ENCODE peak calls at places on chromosomes 6 and 20, in six cellular contexts. One of them, this sample, is unnamed.

GRCh38 chr6:8278562-8278961 is 156.8 kb downstream of the SLC35B3 start:
- DNase-seq in sigmoid colon: no peak
- DNase-seq in thoracic aorta: no peak
- DNase-seq in progenitor cell of endocrine pancreas: no peak
- DNase-seq in Calu3: no peak
- DNase-seq in fibroblast of lung: no peak
- DNase-seq in this sample: no peak

GRCh38 chr20:20513720-20514119 is 145.8 kb downstream of the INSM1 start:
- DNase-seq in fibroblast of lung: no peak
- DNase-seq in thoracic aorta: no peak
- DNase-seq in sigmoid colon: no peak
- DNase-seq in Calu3: no peak
- DNase-seq in progenitor cell of endocrine pancreas: no peak
- DNase-seq in this sample: no peak

GRCh38 chr20:54284928-54285704 is 77.2 kb downstream of the PFDN4 start:
- DNase-seq in thoracic aorta: no peak
- DNase-seq in progenitor cell of endocrine pancreas: no peak
- DNase-seq in Calu3: no peak
- DNase-seq in sigmoid colon: no peak
- DNase-seq in fibroblast of lung: peak; percentile 65
- DNase-seq in this sample: no peak

GRCh38 chr6:26232950-26233607 is 131.9 kb upstream of the BTN3A2 start:
- DNase-seq in Calu3: peak; percentile 44
- DNase-seq in thoracic aorta: no peak
- DNase-seq in sigmoid colon: no peak
- DNase-seq in fibroblast of lung: peak; percentile 57
- DNase-seq in progenitor cell of endocrine pancreas: no peak
- DNase-seq in this sample: no peak

GRCh38 chr20:34364013-34364382 is 925 bp downstream of the ITCH start:
- DNase-seq in fibroblast of lung: peak; percentile 56
- DNase-seq in thoracic aorta: no peak
- DNase-seq in progenitor cell of endocrine pancreas: no peak
- DNase-seq in Calu3: peak; percentile 20
- DNase-seq in sigmoid colon: no peak
- DNase-seq in this sample: no peak

GRCh38 chr6:13406781-13407180 is 78.4 kb upstream of the TBC1D7 start:
- DNase-seq in progenitor cell of endocrine pancreas: no peak
- DNase-seq in fibroblast of lung: no peak
- DNase-seq in Calu3: peak; percentile 29
- DNase-seq in sigmoid colon: no peak
- DNase-seq in thoracic aorta: no peak
- DNase-seq in this sample: no peak

GRCh38 chr20:59144179-59144830 is 19.3 kb upstream of the ZNF831 start:
- DNase-seq in sigmoid colon: no peak
- DNase-seq in fibroblast of lung: no peak
- DNase-seq in thoracic aorta: no peak
- DNase-seq in Calu3: no peak
- DNase-seq in progenitor cell of endocrine pancreas: no peak
- DNase-seq in this sample: no peak

GRCh38 chr20:50188879-50189680 is 1.6 kb upstream of the CEBPB start:
- DNase-seq in fibroblast of lung: no peak
- DNase-seq in Calu3: no peak
- DNase-seq in thoracic aorta: no peak
- DNase-seq in progenitor cell of endocrine pancreas: no peak
- DNase-seq in sigmoid colon: no peak
- DNase-seq in this sample: no peak

GRCh38 chr6:21933351-21933750 is 339.8 kb downstream of the SOX4 start:
- DNase-seq in progenitor cell of endocrine pancreas: no peak
- DNase-seq in thoracic aorta: no peak
- DNase-seq in sigmoid colon: no peak
- DNase-seq in fibroblast of lung: no peak
- DNase-seq in Calu3: no peak
- DNase-seq in this sample: no peak

GRCh38 chr6:155314773-155315515 is 660 bp upstream of the TFB1M start:
- DNase-seq in Calu3: peak; percentile 40
- DNase-seq in progenitor cell of endocrine pancreas: no peak
- DNase-seq in fibroblast of lung: peak; percentile 80
- DNase-seq in thoracic aorta: peak; percentile 21
- DNase-seq in sigmoid colon: peak; percentile 89
- DNase-seq in this sample: no peak

GRCh38 chr6:160679402-160679769 is 15.3 kb upstream of the LPA start:
- DNase-seq in sigmoid colon: no peak
- DNase-seq in fibroblast of lung: no peak
- DNase-seq in progenitor cell of endocrine pancreas: peak; percentile 70
- DNase-seq in Calu3: no peak
- DNase-seq in thoracic aorta: no peak
- DNase-seq in this sample: no peak

GRCh38 chr20:51383891-51384510 is 158.5 kb downstream of the NFATC2 start:
- DNase-seq in thoracic aorta: no peak
- DNase-seq in sigmoid colon: peak; percentile 22
- DNase-seq in Calu3: no peak
- DNase-seq in progenitor cell of endocrine pancreas: no peak
- DNase-seq in fibroblast of lung: no peak
- DNase-seq in this sample: no peak

GRCh38 chr20:48831702-48832422 is 4.1 kb upstream of the PREX1 start:
- DNase-seq in sigmoid colon: peak; percentile 75
- DNase-seq in Calu3: peak; percentile 44
- DNase-seq in fibroblast of lung: peak; percentile 40
- DNase-seq in thoracic aorta: peak; percentile 50
- DNase-seq in progenitor cell of endocrine pancreas: no peak
- DNase-seq in this sample: no peak

GRCh38 chr20:44170796-44171410 is 16.1 kb downstream of the JPH2 start:
- DNase-seq in progenitor cell of endocrine pancreas: no peak
- DNase-seq in Calu3: no peak
- DNase-seq in sigmoid colon: peak; percentile 8
- DNase-seq in fibroblast of lung: no peak
- DNase-seq in thoracic aorta: no peak
- DNase-seq in this sample: no peak

GRCh38 chr6:43070028-43070632 is 6.0 kb upstream of the PTK7 start:
- DNase-seq in thoracic aorta: no peak
- DNase-seq in fibroblast of lung: peak; percentile 59
- DNase-seq in progenitor cell of endocrine pancreas: no peak
- DNase-seq in sigmoid colon: no peak
- DNase-seq in Calu3: peak; percentile 52
- DNase-seq in this sample: peak; percentile 62

GRCh38 chr20:62599216-62600110 is 42.8 kb upstream of the SLCO4A1 start:
- DNase-seq in Calu3: no peak
- DNase-seq in progenitor cell of endocrine pancreas: no peak
- DNase-seq in sigmoid colon: no peak
- DNase-seq in thoracic aorta: no peak
- DNase-seq in fibroblast of lung: no peak
- DNase-seq in this sample: no peak

GRCh38 chr20:21670126-21670525 is 35.3 kb upstream of the PAX1 start:
- DNase-seq in thoracic aorta: no peak
- DNase-seq in progenitor cell of endocrine pancreas: no peak
- DNase-seq in Calu3: no peak
- DNase-seq in fibroblast of lung: no peak
- DNase-seq in sigmoid colon: no peak
- DNase-seq in this sample: no peak

GRCh38 chr6:129567374-129567773 is 142.6 kb downstream of the ARHGAP18 start:
- DNase-seq in progenitor cell of endocrine pancreas: no peak
- DNase-seq in Calu3: peak; percentile 35
- DNase-seq in sigmoid colon: no peak
- DNase-seq in fibroblast of lung: no peak
- DNase-seq in thoracic aorta: no peak
- DNase-seq in this sample: no peak

GRCh38 chr20:31595380-31595653 is 9.8 kb upstream of the ID1 start:
- DNase-seq in Calu3: no peak
- DNase-seq in sigmoid colon: no peak
- DNase-seq in progenitor cell of endocrine pancreas: no peak
- DNase-seq in fibroblast of lung: no peak
- DNase-seq in thoracic aorta: no peak
- DNase-seq in this sample: no peak

GRCh38 chr20:31594558-31595379 is 10.3 kb upstream of the ID1 start:
- DNase-seq in progenitor cell of endocrine pancreas: peak; percentile 27
- DNase-seq in fibroblast of lung: no peak
- DNase-seq in thoracic aorta: no peak
- DNase-seq in Calu3: peak; percentile 81
- DNase-seq in sigmoid colon: no peak
- DNase-seq in this sample: no peak

GRCh38 chr20:31595654-31596411 is 9.3 kb upstream of the ID1 start:
- DNase-seq in sigmoid colon: peak; percentile 87
- DNase-seq in Calu3: peak; percentile 68
- DNase-seq in thoracic aorta: peak; percentile 53
- DNase-seq in fibroblast of lung: peak; percentile 83
- DNase-seq in progenitor cell of endocrine pancreas: no peak
- DNase-seq in this sample: no peak

GRCh38 chr20:31594002-31594557 is 11.0 kb upstream of the ID1 start:
- DNase-seq in sigmoid colon: no peak
- DNase-seq in progenitor cell of endocrine pancreas: no peak
- DNase-seq in thoracic aorta: no peak
- DNase-seq in Calu3: no peak
- DNase-seq in fibroblast of lung: no peak
- DNase-seq in this sample: no peak

GRCh38 chr20:31593221-31594001 is 11.7 kb upstream of the ID1 start:
- DNase-seq in sigmoid colon: no peak
- DNase-seq in progenitor cell of endocrine pancreas: no peak
- DNase-seq in thoracic aorta: no peak
- DNase-seq in Calu3: peak; percentile 100
- DNase-seq in fibroblast of lung: peak; percentile 89
- DNase-seq in this sample: no peak
- TF ChIP-seq CTCF in sigmoid colon: no peak
- TF ChIP-seq CTCF in progenitor cell of endocrine pancreas: no peak
- TF ChIP-seq CTCF in thoracic aorta: no peak
- TF ChIP-seq CTCF in Calu3: peak; percentile 30
- TF ChIP-seq CTCF in fibroblast of lung: no peak
- TF ChIP-seq CTCF in this sample: no peak

GRCh38 chr6:121321282-121321681 is 13.0 kb downstream of the TBC1D32 start:
- DNase-seq in fibroblast of lung: no peak
- DNase-seq in Calu3: no peak
- DNase-seq in progenitor cell of endocrine pancreas: no peak
- DNase-seq in thoracic aorta: no peak
- DNase-seq in sigmoid colon: no peak
- DNase-seq in this sample: no peak

GRCh38 chr6:121319603-121320002 is 14.7 kb downstream of the TBC1D32 start:
- DNase-seq in progenitor cell of endocrine pancreas: no peak
- DNase-seq in thoracic aorta: no peak
- DNase-seq in fibroblast of lung: no peak
- DNase-seq in Calu3: no peak
- DNase-seq in sigmoid colon: no peak
- DNase-seq in this sample: no peak

GRCh38 chr6:121314407-121315112 is 19.7 kb downstream of the TBC1D32 start:
- DNase-seq in fibroblast of lung: no peak
- DNase-seq in progenitor cell of endocrine pancreas: no peak
- DNase-seq in thoracic aorta: no peak
- DNase-seq in Calu3: no peak
- DNase-seq in sigmoid colon: no peak
- DNase-seq in this sample: no peak

DNA sequence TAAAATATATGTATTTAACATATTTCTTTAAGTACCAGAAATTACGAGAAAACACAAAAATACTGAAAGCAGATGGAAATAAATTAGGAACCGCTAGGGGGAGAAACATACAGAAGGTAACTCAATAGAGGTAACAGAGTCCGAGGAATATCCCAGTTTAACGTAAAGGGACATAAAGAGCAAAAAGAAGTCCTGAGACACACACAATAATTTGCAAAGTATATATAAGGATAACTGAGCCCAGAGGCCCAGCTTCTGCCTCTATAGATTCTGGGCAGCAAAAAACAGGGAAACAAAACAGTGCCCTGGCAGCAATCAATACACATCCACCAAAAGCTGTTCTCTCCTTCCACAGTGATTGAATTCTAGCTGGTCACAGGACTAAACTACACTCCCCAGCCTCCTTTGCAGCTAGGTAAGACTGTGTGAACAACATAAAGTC is 15.1 kb downstream of the TBC1D32 start:
- DNase-seq in sigmoid colon: no peak
- DNase-seq in thoracic aorta: no peak
- DNase-seq in Calu3: no peak
- DNase-seq in fibroblast of lung: peak; percentile 20
- DNase-seq in progenitor cell of endocrine pancreas: no peak
- DNase-seq in this sample: no peak
- TF ChIP-seq CTCF in sigmoid colon: no peak
- TF ChIP-seq CTCF in thoracic aorta: peak; percentile 45
- TF ChIP-seq CTCF in Calu3: no peak
- TF ChIP-seq CTCF in fibroblast of lung: peak; percentile 21
- TF ChIP-seq CTCF in progenitor cell of endocrine pancreas: peak; percentile 75
- TF ChIP-seq CTCF in this sample: no peak

GRCh38 chr6:408599-409102 is 17.1 kb downstream of the IRF4 start:
- DNase-seq in sigmoid colon: no peak
- DNase-seq in fibroblast of lung: peak; percentile 32
- DNase-seq in progenitor cell of endocrine pancreas: no peak
- DNase-seq in thoracic aorta: no peak
- DNase-seq in Calu3: no peak
- DNase-seq in this sample: no peak
- TF ChIP-seq CTCF in sigmoid colon: peak; percentile 47
- TF ChIP-seq CTCF in fibroblast of lung: peak; percentile 42
- TF ChIP-seq CTCF in progenitor cell of endocrine pancreas: peak; percentile 63
- TF ChIP-seq CTCF in thoracic aorta: no peak
- TF ChIP-seq CTCF in Calu3: no peak
- TF ChIP-seq CTCF in this sample: peak; percentile 21

DNA sequence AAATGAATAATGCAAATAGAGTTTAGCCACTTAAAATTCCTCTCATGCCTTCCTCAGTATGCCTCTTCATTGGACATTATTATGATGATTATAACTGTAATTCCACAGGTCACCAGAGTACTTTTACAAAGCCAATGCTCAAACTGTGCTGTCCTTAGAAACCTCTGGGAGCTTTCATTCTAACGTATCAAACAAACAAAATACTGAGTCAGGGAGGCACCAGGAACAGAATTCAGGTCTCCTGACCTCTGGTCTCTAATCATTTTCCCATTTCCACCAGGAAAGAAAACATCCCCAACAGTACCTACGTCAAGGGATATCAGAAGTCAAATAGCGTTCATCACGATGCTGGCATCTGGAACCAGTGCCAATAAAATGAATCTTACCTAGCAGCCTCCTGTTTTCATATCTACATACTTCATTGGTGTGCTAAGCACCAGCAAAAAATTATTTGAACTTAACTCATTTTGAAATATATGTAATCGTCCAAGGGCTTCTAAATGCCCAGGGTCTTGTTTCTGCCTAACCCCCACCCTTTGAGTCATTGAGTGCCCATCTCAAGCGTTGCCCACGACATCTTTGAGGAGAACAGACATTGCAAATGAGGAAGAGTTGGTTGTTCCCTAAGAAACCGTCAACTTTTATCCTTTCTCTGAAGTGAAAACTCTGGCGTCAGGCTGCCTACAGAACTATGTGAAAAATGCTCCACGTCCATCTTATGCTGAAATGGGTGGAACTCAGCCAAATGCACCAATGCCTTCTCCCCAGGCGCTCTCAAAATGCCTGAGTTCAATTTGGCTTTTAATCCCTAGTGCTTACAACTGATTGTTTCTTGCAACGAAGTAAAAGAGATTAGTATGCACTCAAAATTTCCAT is 37.8 kb downstream of the NEDD9 start:
- DNase-seq in thoracic aorta: no peak
- DNase-seq in Calu3: no peak
- DNase-seq in fibroblast of lung: peak; percentile 90
- DNase-seq in progenitor cell of endocrine pancreas: no peak
- DNase-seq in sigmoid colon: no peak
- DNase-seq in this sample: no peak
- TF ChIP-seq CTCF in thoracic aorta: no peak
- TF ChIP-seq CTCF in Calu3: no peak
- TF ChIP-seq CTCF in fibroblast of lung: no peak
- TF ChIP-seq CTCF in progenitor cell of endocrine pancreas: no peak
- TF ChIP-seq CTCF in sigmoid colon: no peak
- TF ChIP-seq CTCF in this sample: no peak

This sample was measured in D721Med.